ENCODE peak calls at places on chromosomes 1 and 21, in eight cellular contexts. One of them, this sample, is unnamed.

GRCh38 chr21:34822957-34823356 is 154.2 kb downstream of the CLIC6 start:
- DNase-seq in NCI-H2107: no peak
- DNase-seq in GM04503: no peak
- DNase-seq in CD8-positive, alpha-beta T cell: no peak
- DNase-seq in T follicular helper cell: no peak
- DNase-seq in mucosa of descending colon: no peak
- DNase-seq in left cardiac atrium: no peak
- DNase-seq in M059J: no peak
- DNase-seq in this sample: peak

GRCh38 chr1:2290171-2290578 is 62.1 kb downstream of the SKI start:
- DNase-seq in M059J: peak
- DNase-seq in NCI-H2107: no peak
- DNase-seq in CD8-positive, alpha-beta T cell: no peak
- DNase-seq in GM04503: no peak
- DNase-seq in left cardiac atrium: no peak
- DNase-seq in T follicular helper cell: no peak
- DNase-seq in mucosa of descending colon: no peak
- DNase-seq in this sample: no peak

GRCh38 chr1:209876091-209876800 is 48.5 kb downstream of the UTP25 start:
- DNase-seq in M059J: peak
- DNase-seq in T follicular helper cell: no peak
- DNase-seq in NCI-H2107: peak
- DNase-seq in CD8-positive, alpha-beta T cell: no peak
- DNase-seq in mucosa of descending colon: no peak
- DNase-seq in GM04503: no peak
- DNase-seq in left cardiac atrium: no peak
- DNase-seq in this sample: no peak

GRCh38 chr1:95572962-95573361 is 339.0 kb downstream of the RWDD3 start:
- DNase-seq in left cardiac atrium: no peak
- DNase-seq in T follicular helper cell: no peak
- DNase-seq in M059J: no peak
- DNase-seq in CD8-positive, alpha-beta T cell: no peak
- DNase-seq in mucosa of descending colon: no peak
- DNase-seq in NCI-H2107: no peak
- DNase-seq in GM04503: no peak
- DNase-seq in this sample: no peak

GRCh38 chr21:43188181-43188580 is 19.4 kb downstream of the CRYAA start:
- DNase-seq in NCI-H2107: no peak
- DNase-seq in GM04503: no peak
- DNase-seq in CD8-positive, alpha-beta T cell: no peak
- DNase-seq in left cardiac atrium: no peak
- DNase-seq in M059J: no peak
- DNase-seq in mucosa of descending colon: no peak
- DNase-seq in T follicular helper cell: no peak
- DNase-seq in this sample: no peak

GRCh38 chr1:87951852-87952251 is 623.2 kb downstream of the LMO4 start:
- DNase-seq in GM04503: no peak
- DNase-seq in M059J: peak
- DNase-seq in mucosa of descending colon: no peak
- DNase-seq in left cardiac atrium: peak
- DNase-seq in NCI-H2107: no peak
- DNase-seq in T follicular helper cell: no peak
- DNase-seq in CD8-positive, alpha-beta T cell: no peak
- DNase-seq in this sample: no peak

GRCh38 chr1:180912211-180912800 is 391 bp upstream of the KIAA1614 start:
- DNase-seq in NCI-H2107: no peak
- DNase-seq in left cardiac atrium: no peak
- DNase-seq in M059J: peak
- DNase-seq in GM04503: no peak
- DNase-seq in CD8-positive, alpha-beta T cell: no peak
- DNase-seq in mucosa of descending colon: peak
- DNase-seq in T follicular helper cell: no peak
- DNase-seq in this sample: peak

GRCh38 chr1:46393510-46393909 is 607 bp upstream of the FAAH start:
- DNase-seq in T follicular helper cell: no peak
- DNase-seq in mucosa of descending colon: no peak
- DNase-seq in GM04503: no peak
- DNase-seq in left cardiac atrium: no peak
- DNase-seq in M059J: no peak
- DNase-seq in CD8-positive, alpha-beta T cell: no peak
- DNase-seq in NCI-H2107: no peak
- DNase-seq in this sample: no peak

GRCh38 chr1:31977361-31978131 is 36.1 kb upstream of the KHDRBS1 start:
- DNase-seq in M059J: peak
- DNase-seq in GM04503: peak
- DNase-seq in NCI-H2107: no peak
- DNase-seq in CD8-positive, alpha-beta T cell: no peak
- DNase-seq in mucosa of descending colon: no peak
- DNase-seq in T follicular helper cell: no peak
- DNase-seq in left cardiac atrium: no peak
- DNase-seq in this sample: peak

GRCh38 chr1:206111528-206111927 is 5.7 kb downstream of the AVPR1B start:
- DNase-seq in M059J: no peak
- DNase-seq in left cardiac atrium: no peak
- DNase-seq in NCI-H2107: no peak
- DNase-seq in CD8-positive, alpha-beta T cell: no peak
- DNase-seq in T follicular helper cell: no peak
- DNase-seq in mucosa of descending colon: no peak
- DNase-seq in GM04503: no peak
- DNase-seq in this sample: no peak